ENCODE peak calls at places on chromosomes 3 and 15, in five cellular contexts. Q is HFFc6, O is RPMI8226, D is hepatocyte, R is NCI-H226. J is an unnamed sample.

GRCh38 chr3:150177673-150178378 is 207.1 kb upstream of the PFN2 start:
- DNase-seq in O (no peak), R (peak; percentile 65), D (no peak), Q (peak; percentile 84), J (no peak)

GRCh38 chr3:110965976-110966375 is 105.6 kb upstream of the NECTIN3 start:
- DNase-seq in R (no peak), Q (no peak), O (no peak), D (no peak), J (no peak)

GRCh38 chr3:161851941-161852566 is 355.4 kb downstream of the OTOL1 start:
- DNase-seq in Q (peak; percentile 30), O (peak; percentile 73), R (no peak), D (peak; percentile 49), J (peak; percentile 4)

GRCh38 chr15:51623386-51623938 is 891 bp upstream of the DMXL2 start:
- DNase-seq in R (peak; percentile 55), D (peak; percentile 16), O (peak; percentile 90), Q (no peak), J (no peak)

GRCh38 chr3:12177131-12177530 is 18.4 kb upstream of the TIMP4 start:
- DNase-seq in Q (no peak), O (no peak), R (no peak), D (no peak), J (no peak)

GRCh38 chr3:31341130-31341529 is 191.6 kb upstream of the STT3B start:
- DNase-seq in Q (no peak), O (no peak), D (peak; percentile 10), R (no peak), J (no peak)

GRCh38 chr3:172258616-172259015 is 189.6 kb downstream of the GHSR start:
- DNase-seq in O (no peak), Q (no peak), R (no peak), D (no peak), J (no peak)

GRCh38 chr3:99410789-99411311 is 227.5 kb upstream of the COL8A1 start:
- DNase-seq in O (no peak), Q (peak; percentile 82), R (peak; percentile 37), D (no peak), J (peak; percentile 92)

GRCh38 chr15:101612676-101613075 is 39.5 kb downstream of the TM2D3 start:
- DNase-seq in D (no peak), O (no peak), R (no peak), Q (no peak), J (no peak)

GRCh38 chr15:47293763-47294162 is 423.5 kb upstream of the SEMA6D start:
- DNase-seq in Q (peak; percentile 75), O (peak; percentile 62), R (peak; percentile 54), D (peak; percentile 70), J (peak; percentile 91)

GRCh38 chr3:72938471-72939265 is 50.8 kb downstream of the GXYLT2 start:
- DNase-seq in D (peak; percentile 86), R (peak; percentile 98), O (peak; percentile 27), Q (peak; percentile 92), J (peak; percentile 97)

GRCh38 chr15:69996842-69997478 is 100.8 kb downstream of the TLE3 start:
- DNase-seq in Q (no peak), D (peak; percentile 76), O (no peak), R (no peak), J (no peak)

GRCh38 chr15:89367485-89368451 is 33.1 kb upstream of the POLG start:
- DNase-seq in R (no peak), D (no peak), O (peak; percentile 54), Q (no peak), J (no peak)

GRCh38 chr15:88518903-88519302 is 27.6 kb downstream of the DET1 start:
- DNase-seq in R (no peak), D (no peak), O (no peak), Q (no peak), J (no peak)

GRCh38 chr3:113183748-113184661 is 27.4 kb upstream of the BOC start:
- DNase-seq in Q (no peak), O (no peak), R (peak; percentile 38), D (no peak), J (no peak)

GRCh38 chr3:27976933-27977332 is 254.8 kb upstream of the EOMES start:
- DNase-seq in Q (no peak), R (no peak), D (no peak), O (no peak), J (peak; percentile 1)

GRCh38 chr15:77840962-77841361 is 208.2 kb upstream of the LINGO1 start:
- DNase-seq in D (peak; percentile 60), Q (peak; percentile 60), O (no peak), R (peak; percentile 95), J (no peak)

GRCh38 chr3:120420855-120421570 is 29.8 kb downstream of the FSTL1 start:
- DNase-seq in Q (peak; percentile 59), R (no peak), O (no peak), D (peak; percentile 65), J (no peak)

GRCh38 chr15:62594017-62594416 is 428.9 kb upstream of the C2CD4B start:
- DNase-seq in D (no peak), O (no peak), Q (no peak), R (no peak), J (no peak)

J was measured in AG09319.